ENCODE peak calls at places on chromosomes 13 and 19, in eight cellular contexts. B is thoracic aorta, P is astrocyte of the spinal cord, G is cardiac fibroblast, U is A549, A is upper lobe of right lung, E is AG04449, T is prostate gland. F is an unnamed sample.

GRCh38 chr19:13366529-13367143 is 139.6 kb downstream of the CACNA1A start:
- DNase-seq in U (peak), A (no peak), B (no peak), G (peak), E (no peak), T (no peak), P (peak), F (peak)

GRCh38 chr19:55340144-55340783 is 588 bp downstream of the KMT5C start:
- DNase-seq in U (peak), G (peak), E (no peak), T (no peak), B (no peak), P (no peak), A (no peak), F (no peak)

GRCh38 chr19:37983916-37984315 is 76.9 kb downstream of the SIPA1L3 start:
- DNase-seq in P (no peak), B (no peak), E (no peak), A (no peak), U (no peak), T (no peak), G (no peak), F (no peak)

GRCh38 chr13:97212540-97213146 is 9.5 kb upstream of the MBNL2 start:
- DNase-seq in P (peak), G (peak), U (peak), E (no peak), B (no peak), A (no peak), T (no peak), F (peak)

GRCh38 chr19:17183271-17183757 is 31.8 kb upstream of the USE1 start:
- DNase-seq in T (no peak), G (no peak), P (no peak), B (no peak), A (no peak), U (no peak), E (no peak), F (no peak)

GRCh38 chr13:34035676-34036325 is 217.9 kb downstream of the RFC3 start:
- DNase-seq in A (no peak), U (peak), B (no peak), P (no peak), T (no peak), E (no peak), G (no peak), F (peak)

GRCh38 chr19:6826281-6826920 is 53.9 kb downstream of the VAV1 start:
- DNase-seq in B (no peak), P (no peak), E (no peak), G (no peak), T (no peak), U (no peak), A (no peak), F (no peak)

GRCh38 chr13:22412452-22412851 is 741.6 kb downstream of the FGF9 start:
- DNase-seq in U (no peak), A (no peak), E (no peak), G (no peak), B (no peak), T (no peak), P (no peak), F (no peak)

GRCh38 chr19:53910170-53910518 is 1.1 kb downstream of the CACNG7 start:
- DNase-seq in T (no peak), B (no peak), U (no peak), A (no peak), P (no peak), G (peak), E (no peak), F (no peak)

GRCh38 chr19:16222806-16223205 is 25.1 kb downstream of the AP1M1 start:
- DNase-seq in A (no peak), B (no peak), U (no peak), E (no peak), P (no peak), T (no peak), G (peak), F (no peak)

GRCh38 chr13:32048816-32049215 is 17.2 kb downstream of the FRY start:
- DNase-seq in U (no peak), G (no peak), T (no peak), P (no peak), E (no peak), A (no peak), B (no peak), F (no peak)

GRCh38 chr13:97194473-97194872 is 27.7 kb upstream of the MBNL2 start:
- DNase-seq in U (no peak), G (peak), T (no peak), A (no peak), P (peak), E (peak), B (no peak), F (peak)

GRCh38 chr19:23403581-23404324 is 8.5 kb upstream of the ZNF91 start:
- DNase-seq in U (no peak), G (no peak), T (no peak), P (no peak), A (no peak), B (no peak), E (no peak), F (no peak)

GRCh38 chr13:97067342-97067895 is 73.1 kb upstream of the OXGR1 start:
- DNase-seq in A (no peak), G (peak), B (no peak), E (no peak), T (no peak), P (peak), U (no peak), F (no peak)

GRCh38 chr19:43574424-43575155 is 737 bp downstream of the XRCC1 start:
- DNase-seq in E (no peak), G (peak), B (no peak), P (peak), U (no peak), A (no peak), T (no peak), F (no peak)

GRCh38 chr13:95317037-95317989 is 16.1 kb upstream of the ABCC4 start:
- DNase-seq in P (peak), U (no peak), G (peak), T (no peak), A (no peak), E (no peak), B (no peak), F (no peak)

GRCh38 chr13:31174018-31174417 is 12.3 kb upstream of the HSPH1 start:
- DNase-seq in P (peak), B (no peak), U (no peak), A (no peak), G (peak), E (no peak), T (no peak), F (peak)

GRCh38 chr13:24251525-24251924 is 57.9 kb upstream of the C1QTNF9 start:
- DNase-seq in T (no peak), P (no peak), U (no peak), B (no peak), A (no peak), G (no peak), E (no peak), F (no peak)

GRCh38 chr19:33444993-33445751 is 71.7 kb downstream of the CEBPG start:
- DNase-seq in U (no peak), G (no peak), P (no peak), E (no peak), T (no peak), B (no peak), A (no peak), F (no peak)

GRCh38 chr19:55146648-55147218 is 2.3 kb downstream of the TNNT1 start:
- DNase-seq in P (no peak), U (peak), T (no peak), A (no peak), G (no peak), E (no peak), B (no peak), F (no peak)

GRCh38 chr19:47444388-47444821 is 25.1 kb upstream of the MEIS3 start:
- DNase-seq in B (no peak), E (no peak), U (no peak), A (no peak), G (no peak), P (no peak), T (no peak), F (no peak)

DNA sequence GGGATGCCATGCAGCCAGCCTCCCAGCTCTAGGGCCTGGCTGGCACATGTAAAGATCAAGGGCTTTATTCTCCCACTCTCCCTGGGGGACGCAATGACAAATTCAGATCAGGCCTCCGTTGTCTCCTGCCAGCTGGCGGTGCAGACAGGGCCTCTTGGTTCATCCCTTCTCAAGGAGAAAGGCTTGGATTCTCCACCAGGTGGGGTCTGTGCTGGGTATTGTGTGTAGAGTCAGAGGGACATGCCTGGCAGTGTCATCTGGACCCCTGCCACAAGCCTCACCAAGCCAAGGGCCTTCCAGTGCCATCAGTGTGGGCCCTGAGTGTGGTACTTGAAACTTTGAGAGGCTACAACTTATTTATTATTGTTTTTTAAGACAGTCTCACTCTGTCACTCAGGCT is 8.4 kb upstream of the PTPRS start:
- DNase-seq in G (no peak), T (no peak), P (no peak), E (no peak), U (peak), B (no peak), A (no peak), F (no peak)
- TF ChIP-seq CTCF in G (no peak), T (no peak), P (peak), E (peak), U (no peak), B (no peak), A (no peak), F (peak)

DNA sequence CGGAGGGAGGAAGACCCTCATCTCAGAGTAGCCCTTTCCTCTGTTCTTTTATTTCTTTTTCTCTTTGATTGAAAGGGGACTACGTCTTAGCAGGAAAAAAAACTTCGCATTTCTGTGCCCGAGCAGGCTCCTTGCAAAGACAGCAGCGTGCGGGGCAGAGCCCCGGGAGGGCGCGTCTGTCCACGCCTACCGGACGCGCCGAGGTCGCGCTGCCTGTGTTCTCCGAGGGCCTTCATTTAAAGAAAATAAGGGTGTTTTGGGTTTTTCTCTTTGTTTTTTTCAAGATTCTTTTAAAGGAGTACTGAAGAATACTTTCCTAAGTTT is 29.2 kb downstream of the CERS1 start:
- DNase-seq in T (no peak), A (no peak), B (no peak), G (no peak), U (no peak), P (no peak), E (no peak), F (no peak)
- TF ChIP-seq CTCF in T (peak), A (no peak), B (peak), G (no peak), U (peak), P (no peak), E (no peak), F (peak)

GRCh38 chr19:10227215-10227971 is 3.7 kb downstream of the S1PR2 start:
- DNase-seq in E (no peak), G (peak), A (peak), T (peak), U (no peak), P (no peak), B (no peak), F (no peak)
- TF ChIP-seq CTCF in E (no peak), G (no peak), A (peak), T (no peak), U (no peak), P (peak), B (no peak), F (peak)

GRCh38 chr19:29478578-29479565 is 46.9 kb upstream of the VSTM2B start:
- DNase-seq in T (no peak), B (no peak), G (no peak), E (no peak), P (no peak), A (no peak), U (peak), F (no peak)
- TF ChIP-seq CTCF in T (no peak), B (no peak), G (no peak), E (peak), P (no peak), A (peak), U (peak), F (peak)

GRCh38 chr13:68905186-68905585 is 1202.4 kb upstream of the ATXN8OS start:
- DNase-seq in G (no peak), A (no peak), T (no peak), E (no peak), B (no peak), U (no peak), P (no peak), F (no peak)
- TF ChIP-seq CTCF in G (no peak), A (no peak), T (no peak), E (no peak), B (no peak), U (no peak), P (no peak), F (no peak)